ENCODE peak calls at places on chromosome 19, in five cellular contexts. F, H, J, X and L are unnamed samples.

GRCh38 chr19:13428352-13428751 is 77.9 kb downstream of the CACNA1A start:
- DNase-seq in H (peak; percentile 12), F (peak; percentile 16), J (no peak), X (peak; percentile 6), L (no peak)

GRCh38 chr19:27776020-27776419 is 1436.9 kb downstream of the UQCRFS1 start:
- DNase-seq in F (no peak), H (no peak), X (no peak), J (no peak), L (no peak)

GRCh38 chr19:4557971-4558941 is 1.2 kb downstream of the SEMA6B start:
- DNase-seq in X (no peak), J (no peak), F (no peak), H (peak; percentile 70), L (peak; percentile 77)

GRCh38 chr19:32309711-32310390 is 35.6 kb upstream of the ZNF507 start:
- DNase-seq in F (no peak), H (no peak), X (no peak), J (no peak), L (peak; percentile 25)

GRCh38 chr19:10899171-10899653 is 27.9 kb downstream of the CARM1 start:
- DNase-seq in X (no peak), H (no peak), J (no peak), F (peak; percentile 42), L (peak; percentile 47)

GRCh38 chr19:607301-608154 is 17.8 kb downstream of the HCN2 start:
- DNase-seq in J (peak; percentile 30), F (no peak), X (no peak), H (no peak), L (no peak)

GRCh38 chr19:447816-448546 is 12.9 kb downstream of the SHC2 start:
- DNase-seq in H (no peak), J (no peak), X (no peak), F (no peak), L (peak; percentile 75)

GRCh38 chr19:8421484-8422461 is 8.7 kb downstream of the MARCHF2 start:
- DNase-seq in J (no peak), F (no peak), X (no peak), H (no peak), L (no peak)

GRCh38 chr19:8526345-8527062 is 12.5 kb upstream of the ZNF414 start:
- DNase-seq in H (peak; percentile 96), J (peak; percentile 80), X (no peak), F (peak; percentile 80), L (peak; percentile 92)